ENCODE peak calls at places on chromosome 16, in four cellular contexts. One of them, this sample, is unnamed.

GRCh38 chr16:75099738-75100615 is 16.6 kb downstream of the LDHD start:
- DNase-seq in GOT3: no peak
- DNase-seq in H1: no peak
- DNase-seq in NCI-H146: no peak
- DNase-seq in this sample: no peak

GRCh38 chr16:85639529-85640253 is 26.6 kb downstream of the GSE1 start:
- DNase-seq in GOT3: no peak
- DNase-seq in H1: no peak
- DNase-seq in NCI-H146: no peak
- DNase-seq in this sample: no peak

GRCh38 chr16:11232852-11233726 is 22.9 kb downstream of the SOCS1 start:
- DNase-seq in NCI-H146: no peak
- DNase-seq in H1: no peak
- DNase-seq in GOT3: no peak
- DNase-seq in this sample: no peak

GRCh38 chr16:66903544-66904427 is 14.9 kb downstream of the CDH16 start:
- DNase-seq in GOT3: no peak
- DNase-seq in NCI-H146: no peak
- DNase-seq in H1: no peak
- DNase-seq in this sample: no peak

GRCh38 chr16:68936729-68937631 is 93.6 kb downstream of the TANGO6 start:
- DNase-seq in NCI-H146: no peak
- DNase-seq in GOT3: no peak
- DNase-seq in H1: no peak
- DNase-seq in this sample: no peak

GRCh38 chr16:49859139-49859947 is 3.4 kb upstream of the ZNF423 start:
- DNase-seq in NCI-H146: no peak
- DNase-seq in GOT3: no peak
- DNase-seq in H1: no peak
- DNase-seq in this sample: no peak

GRCh38 chr16:88561485-88562369 is 8.5 kb upstream of the ZC3H18 start:
- DNase-seq in NCI-H146: peak
- DNase-seq in GOT3: no peak
- DNase-seq in H1: no peak
- DNase-seq in this sample: peak

GRCh38 chr16:77459534-77460412 is 24.9 kb upstream of the ADAMTS18 start:
- DNase-seq in GOT3: no peak
- DNase-seq in NCI-H146: no peak
- DNase-seq in H1: no peak
- DNase-seq in this sample: no peak

GRCh38 chr16:85916141-85916890 is 17.4 kb downstream of the IRF8 start:
- DNase-seq in GOT3: no peak
- DNase-seq in H1: no peak
- DNase-seq in NCI-H146: no peak
- DNase-seq in this sample: no peak

GRCh38 chr16:88487124-88487432 is 34.0 kb downstream of the ZFPM1 start:
- DNase-seq in H1: no peak
- DNase-seq in GOT3: no peak
- DNase-seq in NCI-H146: no peak
- DNase-seq in this sample: no peak

GRCh38 chr16:56192971-56193936 is 2.0 kb downstream of the GNAO1 start:
- DNase-seq in H1: no peak
- DNase-seq in GOT3: no peak
- DNase-seq in NCI-H146: no peak
- DNase-seq in this sample: no peak

GRCh38 chr16:80852261-80852872 is 48.0 kb upstream of the CDYL2 start:
- DNase-seq in GOT3: no peak
- DNase-seq in NCI-H146: peak
- DNase-seq in H1: peak
- DNase-seq in this sample: no peak

GRCh38 chr16:88437367-88437964 is 15.6 kb upstream of the ZFPM1 start:
- DNase-seq in H1: peak
- DNase-seq in NCI-H146: peak
- DNase-seq in GOT3: no peak
- DNase-seq in this sample: peak

GRCh38 chr16:68380676-68381362 is 67.5 kb downstream of the SMPD3 start:
- DNase-seq in NCI-H146: no peak
- DNase-seq in GOT3: no peak
- DNase-seq in H1: no peak
- DNase-seq in this sample: no peak

GRCh38 chr16:66167564-66168291 is 198.8 kb upstream of the CDH5 start:
- DNase-seq in H1: no peak
- DNase-seq in NCI-H146: no peak
- DNase-seq in GOT3: no peak
- DNase-seq in this sample: no peak

GRCh38 chr16:81376880-81377279 is 62.1 kb downstream of the GAN start:
- DNase-seq in GOT3: no peak
- DNase-seq in H1: no peak
- DNase-seq in NCI-H146: no peak
- DNase-seq in this sample: no peak

GRCh38 chr16:67883872-67884261 is 818 bp upstream of the NRN1L start:
- DNase-seq in GOT3: no peak
- DNase-seq in H1: no peak
- DNase-seq in NCI-H146: peak
- DNase-seq in this sample: no peak

GRCh38 chr16:19136549-19137196 is 22.9 kb downstream of the ITPRIPL2 start:
- DNase-seq in GOT3: no peak
- DNase-seq in NCI-H146: no peak
- DNase-seq in H1: no peak
- DNase-seq in this sample: no peak

GRCh38 chr16:81738831-81739496 is 40.1 kb upstream of the PLCG2 start:
- DNase-seq in GOT3: no peak
- DNase-seq in H1: no peak
- DNase-seq in NCI-H146: no peak
- DNase-seq in this sample: no peak

GRCh38 chr16:35516551-35516950 is 2057.1 kb downstream of the TP53TG3F start:
- DNase-seq in GOT3: no peak
- DNase-seq in H1: no peak
- DNase-seq in NCI-H146: no peak
- DNase-seq in this sample: peak

GRCh38 chr16:76956394-76956793 is 234.6 kb upstream of the MON1B start:
- DNase-seq in GOT3: no peak
- DNase-seq in NCI-H146: no peak
- DNase-seq in H1: no peak
- DNase-seq in this sample: no peak

GRCh38 chr16:69186642-69187386 is at the start of gene SNTB2:
- DNase-seq in GOT3: peak
- DNase-seq in H1: peak
- DNase-seq in NCI-H146: peak
- DNase-seq in this sample: peak

GRCh38 chr16:27439273-27440018 is 37.5 kb downstream of the IL21R start:
- DNase-seq in NCI-H146: no peak
- DNase-seq in H1: no peak
- DNase-seq in GOT3: no peak
- DNase-seq in this sample: no peak

GRCh38 chr16:27547134-27547533 is 2.6 kb downstream of the GTF3C1 start:
- DNase-seq in GOT3: no peak
- DNase-seq in NCI-H146: no peak
- DNase-seq in H1: no peak
- DNase-seq in this sample: no peak

GRCh38 chr16:66357523-66357928 is 9.0 kb upstream of the CDH5 start:
- DNase-seq in NCI-H146: peak
- DNase-seq in H1: peak
- DNase-seq in GOT3: peak
- DNase-seq in this sample: peak

GRCh38 chr16:85767569-85767968 is 16.7 kb upstream of the C16orf74 start:
- DNase-seq in H1: no peak
- DNase-seq in NCI-H146: no peak
- DNase-seq in GOT3: no peak
- DNase-seq in this sample: peak

GRCh38 chr16:72952404-72953301 is 95.3 kb downstream of the ZFHX3 start:
- DNase-seq in H1: no peak
- DNase-seq in NCI-H146: no peak
- DNase-seq in GOT3: no peak
- DNase-seq in this sample: no peak

GRCh38 chr16:30054959-30055553 is 10.5 kb upstream of the ALDOA start:
- DNase-seq in NCI-H146: no peak
- DNase-seq in GOT3: no peak
- DNase-seq in H1: no peak
- DNase-seq in this sample: no peak

GRCh38 chr16:53123753-53124152 is 69.0 kb downstream of the CHD9 start:
- DNase-seq in GOT3: no peak
- DNase-seq in NCI-H146: no peak
- DNase-seq in H1: no peak
- DNase-seq in this sample: no peak

GRCh38 chr16:30780021-30780420 is 7.0 kb downstream of the ZNF629 start:
- DNase-seq in NCI-H146: no peak
- DNase-seq in GOT3: no peak
- DNase-seq in H1: no peak
- DNase-seq in this sample: no peak

GRCh38 chr16:68289621-68290329 is 21.0 kb downstream of the SLC7A6OS start:
- DNase-seq in GOT3: no peak
- DNase-seq in NCI-H146: no peak
- DNase-seq in H1: no peak
- DNase-seq in this sample: no peak

GRCh38 chr16:23729503-23730424 is 16.7 kb upstream of the ERN2 start:
- DNase-seq in GOT3: no peak
- DNase-seq in H1: no peak
- DNase-seq in NCI-H146: peak
- DNase-seq in this sample: no peak

GRCh38 chr16:19118938-19119431 is 5.2 kb downstream of the ITPRIPL2 start:
- DNase-seq in H1: no peak
- DNase-seq in GOT3: no peak
- DNase-seq in NCI-H146: no peak
- DNase-seq in this sample: peak